ENCODE peak calls at places on chromosomes 13 and 19, in seven cellular contexts. R is lower leg skin, W is uterus, S is IMR-90, I is body of pancreas, G is A549, L is K562. E is an unnamed sample.

GRCh38 chr13:48123827-48124226 is 28.9 kb upstream of the MED4 start:
- DNase-seq in R (peak), W (peak), S (no peak), I (no peak), G (no peak), L (no peak), E (no peak)

GRCh38 chr13:42883771-42884170 is 102.4 kb downstream of the FAM216B start:
- DNase-seq in R (no peak), W (no peak), S (peak), I (no peak), G (peak), L (no peak), E (no peak)

GRCh38 chr13:20359335-20359734 is 127.2 kb upstream of the GJB6 start:
- DNase-seq in R (no peak), W (no peak), S (peak), I (no peak), G (peak), L (no peak), E (no peak)

GRCh38 chr19:4375620-4376228 is 24.6 kb downstream of the SH3GL1 start:
- DNase-seq in R (no peak), W (peak), S (peak), I (peak), G (peak), L (peak), E (no peak)

GRCh38 chr19:6064016-6064702 is 46.1 kb downstream of the RFX2 start:
- DNase-seq in R (no peak), W (peak), S (no peak), I (peak), G (peak), L (no peak), E (no peak)

GRCh38 chr13:34179481-34179880 is 361.5 kb downstream of the RFC3 start:
- DNase-seq in R (no peak), W (no peak), S (peak), I (no peak), G (no peak), L (no peak), E (no peak)

GRCh38 chr19:43028866-43029265 is 2.6 kb upstream of the PSG11 start:
- DNase-seq in R (no peak), W (no peak), S (no peak), I (no peak), G (no peak), L (no peak), E (no peak)

GRCh38 chr13:79936368-79937136 is 404.4 kb downstream of the SPRY2 start:
- DNase-seq in R (peak), W (peak), S (peak), I (peak), G (peak), L (no peak), E (no peak)

GRCh38 chr13:110653271-110653670 is 37.9 kb downstream of the NAXD start:
- DNase-seq in R (no peak), W (no peak), S (no peak), I (no peak), G (no peak), L (no peak), E (no peak)

GRCh38 chr13:105341256-105341655 is 1194.2 kb downstream of the EFNB2 start:
- DNase-seq in R (no peak), W (no peak), S (no peak), I (no peak), G (no peak), L (no peak), E (no peak)

GRCh38 chr19:23273594-23274412 is 23.6 kb upstream of the ZNF724 start:
- DNase-seq in R (peak), W (peak), S (peak), I (peak), G (peak), L (peak), E (peak)

GRCh38 chr19:51027126-51027806 is 850 bp upstream of the KLK11 start:
- DNase-seq in R (no peak), W (no peak), S (no peak), I (no peak), G (no peak), L (no peak), E (no peak)
- TF ChIP-seq POLR2A in R (no peak), W (no peak), S (no peak), I (peak), G (no peak), L (no peak), E (no peak)

GRCh38 chr19:2329528-2329927 is 1.0 kb downstream of the SPPL2B start:
- DNase-seq in R (no peak), W (no peak), S (no peak), I (no peak), G (no peak), L (peak), E (no peak)

GRCh38 chr19:2330255-2330631 is 1.8 kb downstream of the SPPL2B start:
- DNase-seq in R (no peak), W (no peak), S (no peak), I (no peak), G (no peak), L (no peak), E (no peak)

GRCh38 chr19:2329162-2329505 is 650 bp downstream of the SPPL2B start:
- DNase-seq in R (no peak), W (no peak), S (no peak), I (no peak), G (no peak), L (no peak), E (no peak)

GRCh38 chr19:2331601-2332246 is 3.2 kb downstream of the SPPL2B start:
- DNase-seq in R (no peak), W (no peak), S (no peak), I (no peak), G (no peak), L (no peak), E (no peak)

DNA sequence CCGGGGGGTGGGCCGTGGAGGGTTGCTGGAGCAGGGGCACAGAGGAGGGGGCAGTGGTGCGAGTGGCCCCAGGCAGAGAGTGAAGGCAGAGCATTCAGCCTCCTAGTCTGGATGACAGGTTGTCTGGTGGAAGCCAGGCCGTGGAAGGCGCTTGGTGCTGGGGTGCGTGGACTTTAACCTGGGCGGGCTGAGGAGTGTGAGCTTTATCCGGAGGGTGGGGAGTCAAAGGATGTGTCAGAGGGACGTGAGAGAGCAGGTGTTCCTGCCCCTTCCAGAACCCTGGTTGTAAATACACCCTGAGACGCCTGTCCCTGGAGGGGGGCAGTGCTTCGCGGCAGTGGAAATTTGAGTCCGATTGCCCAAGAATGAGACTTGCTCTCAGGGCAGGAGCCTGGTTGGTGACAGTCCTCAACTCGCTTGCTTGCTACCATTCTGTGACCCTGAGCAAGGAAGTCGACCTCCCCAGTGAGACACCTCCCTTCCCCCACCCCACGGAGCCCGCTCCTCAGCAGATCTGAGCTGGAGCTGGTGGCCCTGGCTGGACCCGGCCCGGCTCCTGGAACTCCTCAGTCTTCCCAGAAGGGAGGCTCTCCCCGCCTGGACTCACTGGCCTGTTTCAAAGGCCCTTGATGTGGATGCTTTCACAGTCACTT is 2.3 kb downstream of the SPPL2B start:
- DNase-seq in R (no peak), W (no peak), S (no peak), I (peak), G (no peak), L (no peak), E (no peak)
- TF ChIP-seq POLR2A in R (no peak), W (no peak), S (no peak), I (peak), G (no peak), L (no peak), E (no peak)

DNA sequence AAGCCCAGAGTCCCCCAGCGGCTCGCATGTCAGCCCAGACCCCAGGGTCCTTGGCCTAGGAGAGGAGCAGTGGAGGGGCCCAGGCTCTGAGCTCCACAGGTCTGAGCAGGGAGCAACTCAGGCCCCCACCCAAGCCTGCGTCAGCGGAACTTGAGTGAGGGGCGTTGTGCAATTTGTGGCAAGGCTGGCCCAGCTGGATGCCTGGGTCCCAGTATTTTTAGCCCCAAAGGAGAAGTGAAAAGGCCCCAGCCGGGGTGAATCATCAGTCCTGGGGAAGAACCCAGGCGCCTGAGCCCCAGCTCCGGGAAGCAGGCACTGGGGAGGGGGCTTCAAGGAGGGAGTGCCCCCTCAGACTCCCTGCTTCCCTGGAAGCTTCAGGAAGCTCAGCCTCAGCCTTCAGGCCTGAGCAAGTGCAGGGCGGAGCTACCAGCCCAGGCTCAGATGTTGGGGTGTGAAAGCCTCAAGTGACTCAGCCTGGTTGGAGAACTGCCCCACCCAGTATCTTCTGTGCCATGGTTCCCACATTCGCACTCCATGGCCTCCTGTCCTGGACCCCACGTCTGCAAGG is 7.2 kb downstream of the MED29 start:
- DNase-seq in R (peak), W (peak), S (peak), I (no peak), G (peak), L (peak), E (no peak)
- TF ChIP-seq POLR2A in R (no peak), W (no peak), S (no peak), I (peak), G (no peak), L (no peak), E (no peak)

DNA sequence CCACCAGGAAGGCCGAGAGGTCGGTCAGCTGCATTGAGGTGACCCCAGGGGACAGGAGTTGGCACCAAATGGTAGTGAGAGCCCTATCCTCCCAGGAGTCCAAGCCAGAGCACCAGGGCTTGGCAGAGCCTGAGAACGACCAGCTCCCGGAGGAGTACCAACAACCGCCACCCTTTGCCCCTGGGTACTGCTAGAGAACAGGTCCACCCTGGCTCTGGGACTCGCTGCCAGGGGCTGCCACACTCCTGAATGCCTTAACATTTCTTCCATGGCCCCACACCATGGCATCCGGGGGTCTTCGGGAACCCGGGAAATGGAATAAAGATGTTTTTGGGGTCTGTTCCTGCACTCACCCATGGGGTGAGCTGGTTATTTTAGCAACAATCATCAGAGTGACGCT is 14.1 kb downstream of the HSH2D start:
- DNase-seq in R (no peak), W (no peak), S (no peak), I (no peak), G (no peak), L (no peak), E (no peak)
- TF ChIP-seq POLR2A in R (no peak), W (no peak), S (no peak), I (no peak), G (no peak), L (no peak), E (no peak)